ENCODE peak calls at places on chromosome 7, in seven cellular contexts. W is heart left ventricle, T is NB4, C is psoas muscle, J is prostate gland, G is A549, Q is tibial nerve. N is an unnamed sample.

GRCh38 chr7:91496251-91496820 is 232.1 kb downstream of the FZD1 start:
- DNase-seq in J (no peak), C (no peak), Q (no peak), W (no peak), T (peak), G (no peak), N (no peak)

GRCh38 chr7:134472572-134473242 is 13.8 kb upstream of the AKR1B1 start:
- DNase-seq in J (no peak), Q (no peak), W (no peak), C (no peak), T (no peak), G (no peak), N (no peak)

GRCh38 chr7:112012266-112012665 is 193.9 kb downstream of the DOCK4 start:
- DNase-seq in C (no peak), W (no peak), G (no peak), T (no peak), Q (no peak), J (no peak), N (no peak)

GRCh38 chr7:22712999-22713398 is 14.0 kb upstream of the IL6 start:
- DNase-seq in J (no peak), G (no peak), T (no peak), Q (no peak), C (no peak), W (no peak), N (no peak)

GRCh38 chr7:159005618-159006017 is 139.0 kb downstream of the VIPR2 start:
- DNase-seq in T (no peak), C (no peak), W (no peak), J (no peak), Q (no peak), G (no peak), N (no peak)

GRCh38 chr7:5005066-5005465 is 40.6 kb upstream of the RBAK start:
- DNase-seq in C (no peak), G (no peak), J (no peak), T (no peak), Q (no peak), W (no peak), N (no peak)

GRCh38 chr7:46478046-46478445 is 557.0 kb upstream of the IGFBP3 start:
- DNase-seq in C (no peak), T (peak), W (no peak), J (no peak), Q (no peak), G (no peak), N (no peak)

GRCh38 chr7:121941836-121942235 is 68.9 kb downstream of the PTPRZ1 start:
- DNase-seq in Q (no peak), T (no peak), W (no peak), C (no peak), G (no peak), J (no peak), N (no peak)

GRCh38 chr7:151702961-151703360 is 174.0 kb downstream of the PRKAG2 start:
- DNase-seq in C (no peak), J (no peak), Q (no peak), T (no peak), W (no peak), G (no peak), N (no peak)

GRCh38 chr7:134279898-134280297 is 36.8 kb downstream of the SLC35B4 start:
- DNase-seq in J (no peak), Q (no peak), W (no peak), G (no peak), C (no peak), T (no peak), N (no peak)

GRCh38 chr7:128076831-128077271 is 45.6 kb upstream of the LRRC4 start:
- DNase-seq in Q (peak), J (peak), T (peak), C (peak), W (peak), G (no peak), N (no peak)

GRCh38 chr7:47552631-47553030 is 29.3 kb downstream of the TNS3 start:
- DNase-seq in G (no peak), C (no peak), Q (peak), J (no peak), T (no peak), W (no peak), N (no peak)

GRCh38 chr7:46784746-46785145 is 797.2 kb downstream of the TNS3 start:
- DNase-seq in T (no peak), Q (no peak), G (no peak), J (no peak), C (no peak), W (no peak), N (no peak)

GRCh38 chr7:27165655-27166474 is 528 bp upstream of the HOXA9 start:
- DNase-seq in C (peak), Q (peak), G (no peak), T (no peak), W (no peak), J (peak), N (no peak)

GRCh38 chr7:159196584-159196983 is 51.9 kb upstream of the VIPR2 start:
- DNase-seq in C (no peak), W (no peak), T (peak), G (no peak), J (no peak), Q (no peak), N (no peak)

GRCh38 chr7:102004229-102004628 is 186.8 kb downstream of the CUX1 start:
- DNase-seq in Q (no peak), T (no peak), G (no peak), W (no peak), C (no peak), J (no peak), N (no peak)

DNA sequence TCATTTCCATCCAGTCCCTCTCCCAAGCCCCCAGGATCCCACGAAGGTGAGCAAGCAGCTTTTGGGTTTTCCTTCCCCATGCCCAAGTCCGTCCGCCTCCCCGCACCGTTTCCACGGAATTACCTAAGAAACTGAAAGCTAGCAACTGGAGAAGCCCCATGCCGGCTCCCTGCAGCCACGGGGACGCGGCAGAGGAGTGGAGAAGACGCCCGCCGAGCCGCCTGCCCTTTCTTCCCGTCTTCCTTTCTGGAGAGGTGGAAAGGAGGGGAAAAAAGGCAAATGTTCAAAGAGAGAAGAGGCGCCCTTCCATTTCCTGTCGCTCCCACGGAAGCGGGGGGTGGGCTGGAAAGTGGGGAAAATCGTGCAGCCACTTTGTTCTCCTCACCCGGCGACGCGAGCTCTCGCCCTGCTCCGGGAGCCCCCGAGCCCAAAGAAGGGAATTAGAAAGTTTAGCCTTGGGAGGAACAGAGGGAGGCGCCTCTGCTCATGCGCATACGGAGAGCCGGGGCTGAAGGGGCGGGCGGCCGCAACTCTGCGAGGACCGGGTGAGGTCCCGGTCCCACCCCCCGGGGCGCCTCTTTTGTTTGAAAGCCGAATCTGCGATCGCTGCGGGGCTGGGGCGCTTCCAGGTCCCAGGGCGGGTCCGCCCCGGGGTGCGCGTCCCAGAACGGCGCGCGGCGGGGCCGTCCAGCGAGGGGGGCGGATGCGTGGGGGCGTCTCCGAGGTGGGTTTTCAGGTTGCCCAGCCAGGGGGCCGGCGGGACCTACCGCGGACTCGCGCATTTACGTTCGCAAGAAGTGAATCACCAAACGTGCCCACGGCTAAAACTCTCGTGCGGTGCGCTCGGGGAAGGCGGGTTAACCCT is at the start of gene LAMB1:
- DNase-seq in T (no peak), J (peak), W (peak), G (peak), Q (peak), C (peak), N (no peak)
- TF ChIP-seq CTCF in T (no peak), J (no peak), W (no peak), G (no peak), Q (no peak), C (no peak), N (no peak)

GRCh38 chr7:66352071-66352470 is 146.9 kb downstream of the TPST1 start:
- DNase-seq in T (no peak), Q (no peak), C (no peak), J (no peak), W (no peak), G (no peak), N (no peak)
- TF ChIP-seq CTCF in T (no peak), Q (no peak), C (no peak), J (no peak), W (no peak), G (no peak), N (no peak)

GRCh38 chr7:104642551-104642950 is 314.1 kb downstream of the LHFPL3 start:
- DNase-seq in T (no peak), C (no peak), G (no peak), Q (no peak), J (no peak), W (no peak), N (no peak)

GRCh38 chr7:104643587-104644217 is 315.3 kb downstream of the LHFPL3 start:
- DNase-seq in Q (no peak), J (no peak), G (peak), T (peak), W (no peak), C (no peak), N (no peak)
- TF ChIP-seq CTCF in Q (no peak), J (peak), G (peak), T (peak), W (no peak), C (no peak), N (no peak)

GRCh38 chr7:137606061-137606674 is 240.6 kb downstream of the DGKI start:
- DNase-seq in C (no peak), G (peak), T (peak), W (no peak), Q (no peak), J (no peak), N (no peak)
- TF ChIP-seq CTCF in C (peak), G (peak), T (peak), W (peak), Q (peak), J (peak), N (no peak)

GRCh38 chr7:92782855-92783254 is 53.5 kb downstream of the CDK6 start:
- DNase-seq in W (no peak), G (no peak), J (no peak), Q (no peak), C (no peak), T (no peak), N (no peak)

GRCh38 chr7:92781117-92781720 is 55.2 kb downstream of the CDK6 start:
- DNase-seq in T (peak), Q (no peak), C (peak), G (no peak), W (peak), J (no peak), N (no peak)

GRCh38 chr7:92777993-92778392 is 58.4 kb downstream of the CDK6 start:
- DNase-seq in C (no peak), G (no peak), T (no peak), Q (no peak), W (no peak), J (no peak), N (no peak)

GRCh38 chr7:92782236-92782635 is 54.1 kb downstream of the CDK6 start:
- DNase-seq in J (no peak), Q (no peak), C (no peak), G (no peak), W (no peak), T (peak), N (no peak)

GRCh38 chr7:92778972-92779371 is 57.4 kb downstream of the CDK6 start:
- DNase-seq in W (peak), J (no peak), T (peak), G (no peak), C (peak), Q (peak), N (no peak)
- TF ChIP-seq CTCF in W (no peak), J (no peak), T (no peak), G (peak), C (no peak), Q (no peak), N (no peak)

DNA sequence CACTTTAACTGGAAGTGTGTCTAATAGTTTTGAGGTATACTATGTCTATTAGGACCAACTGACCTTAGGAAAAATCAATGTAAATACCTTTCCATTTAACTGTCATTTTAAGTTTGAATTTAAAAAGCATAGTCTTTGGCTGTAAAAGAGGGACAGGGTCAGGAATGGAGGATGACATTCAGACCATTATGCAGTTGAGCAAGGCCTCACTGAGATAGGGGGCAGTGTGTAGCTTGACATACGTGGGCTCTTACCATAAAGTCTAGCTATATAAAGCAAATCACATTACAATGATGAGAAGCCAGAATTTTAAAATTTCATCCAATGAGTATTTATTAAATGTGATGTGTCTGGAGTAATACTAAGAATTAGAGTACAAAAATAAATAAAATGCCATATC is 17.9 kb downstream of the PALS2 start:
- DNase-seq in J (no peak), W (no peak), C (no peak), G (no peak), T (no peak), Q (no peak), N (no peak)
- TF ChIP-seq CTCF in J (no peak), W (no peak), C (no peak), G (no peak), T (no peak), Q (no peak), N (no peak)

GRCh38 chr7:40047661-40048060 is 86.8 kb downstream of the MPLKIP start:
- DNase-seq in Q (no peak), G (no peak), C (no peak), W (no peak), T (no peak), J (no peak), N (no peak)
- TF ChIP-seq CTCF in Q (no peak), G (peak), C (no peak), W (no peak), T (no peak), J (no peak), N (no peak)

GRCh38 chr7:6423942-6424701 is 23.6 kb downstream of the DAGLB start:
- DNase-seq in G (peak), C (peak), W (peak), T (peak), J (no peak), Q (peak), N (no peak)
- TF ChIP-seq CTCF in G (peak), C (peak), W (no peak), T (peak), J (no peak), Q (no peak), N (no peak)

GRCh38 chr7:144454256-144455039 is 51.0 kb upstream of the NOBOX start:
- DNase-seq in W (no peak), J (no peak), Q (no peak), C (no peak), T (no peak), G (peak), N (no peak)
- TF ChIP-seq CTCF in W (no peak), J (peak), Q (peak), C (peak), T (peak), G (no peak), N (no peak)

GRCh38 chr7:97179454-97180104 is 62.1 kb downstream of the SDHAF3 start:
- DNase-seq in Q (peak), T (peak), J (peak), C (no peak), W (peak), G (peak), N (no peak)
- TF ChIP-seq CTCF in Q (peak), T (peak), J (peak), C (peak), W (peak), G (peak), N (no peak)

N was measured in omental fat pad.